ENCODE peak calls at places on chromosome 22, in ten cellular contexts. F, B, P, N, K, S, R, U, Q and M are unnamed samples.

GRCh38 chr22:44901301-44901700 is 108.5 kb downstream of the PHF21B start:
- DNase-seq in F (no peak), B (no peak), P (no peak), N (no peak), K (no peak), S (peak), R (peak), U (no peak), Q (no peak), M (no peak)

GRCh38 chr22:37244114-37244921 is at the start of gene RAC2:
- DNase-seq in F (peak), B (peak), P (no peak), N (peak), K (peak), S (peak), R (peak), U (peak), Q (no peak), M (no peak)

GRCh38 chr22:32123657-32124056 is 35.4 kb downstream of the C22orf42 start:
- DNase-seq in F (no peak), B (no peak), P (no peak), N (no peak), K (peak), S (no peak), R (no peak), U (no peak), Q (no peak), M (no peak)

GRCh38 chr22:46389081-46389480 is 53.6 kb downstream of the TRMU start:
- DNase-seq in F (no peak), B (no peak), P (no peak), N (no peak), K (no peak), S (no peak), R (no peak), U (no peak), Q (no peak), M (no peak)

GRCh38 chr22:20089977-20090729 is 10.1 kb downstream of the DGCR8 start:
- DNase-seq in F (no peak), B (no peak), P (no peak), N (no peak), K (no peak), S (peak), R (peak), U (no peak), Q (no peak), M (no peak)

GRCh38 chr22:30742291-30743256 is 47.9 kb downstream of the OSBP2 start:
- DNase-seq in F (no peak), B (peak), P (no peak), N (no peak), K (peak), S (no peak), R (peak), U (no peak), Q (no peak), M (no peak)

GRCh38 chr22:41848468-41848867 is 15.6 kb downstream of the SREBF2 start:
- DNase-seq in F (no peak), B (no peak), P (no peak), N (no peak), K (peak), S (no peak), R (peak), U (no peak), Q (no peak), M (no peak)

GRCh38 chr22:46612904-46613605 is 7.1 kb upstream of the GRAMD4 start:
- DNase-seq in F (no peak), B (peak), P (no peak), N (no peak), K (no peak), S (peak), R (no peak), U (no peak), Q (no peak), M (no peak)